ENCODE peak calls at places on chromosome 11, in nine cellular contexts. P is body of pancreas, T is cardiac fibroblast, W is fibroblast of the aortic adventitia, K is kidney, R is dorsolateral prefrontal cortex, J is ovary, H is pancreas, Y is transverse colon. E is an unnamed sample.

GRCh38 chr11:120174866-120175265 is 36.0 kb upstream of the OAF start:
- DNase-seq in J (no peak), H (no peak), P (no peak), W (no peak), R (no peak), Y (no peak), K (no peak), T (no peak), E (no peak)

GRCh38 chr11:9073826-9074225 is 17.6 kb downstream of the SCUBE2 start:
- DNase-seq in Y (no peak), R (no peak), P (no peak), H (no peak), J (no peak), K (no peak), T (no peak), W (no peak), E (no peak)

GRCh38 chr11:60946601-60947265 is 5.2 kb downstream of the SLC15A3 start:
- DNase-seq in K (no peak), P (no peak), H (peak; percentile 36), R (no peak), J (no peak), T (no peak), Y (no peak), W (no peak), E (no peak)

GRCh38 chr11:60972182-60973030 is 926 bp downstream of the CD6 start:
- DNase-seq in H (peak; percentile 46), J (no peak), K (no peak), T (no peak), Y (no peak), W (no peak), P (no peak), R (no peak), E (no peak)

GRCh38 chr11:30435488-30435887 is 112.6 kb downstream of the ARL14EP start:
- DNase-seq in K (no peak), P (no peak), W (no peak), H (no peak), Y (no peak), T (no peak), J (no peak), R (no peak), E (no peak)

GRCh38 chr11:12785901-12786300 is 111.7 kb downstream of the TEAD1 start:
- DNase-seq in K (no peak), R (no peak), P (peak; percentile 83), J (no peak), H (peak; percentile 66), W (no peak), Y (no peak), T (no peak), E (no peak)

GRCh38 chr11:134355656-134356055 is 23.9 kb downstream of the GLB1L2 start:
- DNase-seq in K (no peak), R (no peak), H (peak; percentile 4), T (no peak), J (peak; percentile 6), W (no peak), P (no peak), Y (no peak), E (no peak)

GRCh38 chr11:69050592-69051380 is 2.1 kb downstream of the TPCN2 start:
- DNase-seq in P (no peak), K (peak; percentile 68), Y (no peak), W (no peak), J (peak; percentile 48), T (no peak), R (no peak), H (no peak), E (no peak)

GRCh38 chr11:11981364-11981763 is 27.1 kb downstream of the DKK3 start:
- DNase-seq in H (no peak), P (no peak), R (no peak), J (no peak), T (no peak), K (no peak), W (no peak), Y (no peak), E (no peak)

GRCh38 chr11:72222106-72222891 is 2.3 kb upstream of the INPPL1 start:
- DNase-seq in P (no peak), W (no peak), Y (no peak), J (no peak), R (no peak), K (no peak), H (peak; percentile 45), T (no peak), E (no peak)

GRCh38 chr11:89498845-89499448 is 7.8 kb upstream of the NOX4 start:
- DNase-seq in K (no peak), J (no peak), T (no peak), R (no peak), H (no peak), P (peak; percentile 2), Y (peak; percentile 8), W (no peak), E (no peak)
- TF ChIP-seq CTCF in K (no peak), J (no peak), T (peak; percentile 5), R (no peak), H (peak; percentile 26), P (peak; percentile 35), Y (peak; percentile 51), W (no peak), E (peak; percentile 17)

GRCh38 chr11:67404515-67405195 is 772 bp downstream of the TBC1D10C start:
- DNase-seq in T (no peak), R (no peak), Y (no peak), W (no peak), P (no peak), H (no peak), J (no peak), K (peak; percentile 80), E (no peak)

GRCh38 chr11:67400942-67401494 is 640 bp downstream of the PPP1CA start:
- DNase-seq in Y (no peak), K (no peak), W (peak; percentile 13), R (no peak), H (no peak), T (no peak), P (no peak), J (no peak), E (no peak)

GRCh38 chr11:67400251-67400941 is 1.3 kb downstream of the PPP1CA start:
- DNase-seq in W (peak; percentile 45), K (no peak), Y (peak; percentile 52), H (no peak), J (no peak), T (no peak), P (no peak), R (no peak), E (no peak)

GRCh38 chr11:67398661-67399563 is 2.7 kb downstream of the PPP1CA start:
- DNase-seq in J (no peak), W (no peak), T (no peak), Y (no peak), H (no peak), P (no peak), R (no peak), K (no peak), E (no peak)

DNA sequence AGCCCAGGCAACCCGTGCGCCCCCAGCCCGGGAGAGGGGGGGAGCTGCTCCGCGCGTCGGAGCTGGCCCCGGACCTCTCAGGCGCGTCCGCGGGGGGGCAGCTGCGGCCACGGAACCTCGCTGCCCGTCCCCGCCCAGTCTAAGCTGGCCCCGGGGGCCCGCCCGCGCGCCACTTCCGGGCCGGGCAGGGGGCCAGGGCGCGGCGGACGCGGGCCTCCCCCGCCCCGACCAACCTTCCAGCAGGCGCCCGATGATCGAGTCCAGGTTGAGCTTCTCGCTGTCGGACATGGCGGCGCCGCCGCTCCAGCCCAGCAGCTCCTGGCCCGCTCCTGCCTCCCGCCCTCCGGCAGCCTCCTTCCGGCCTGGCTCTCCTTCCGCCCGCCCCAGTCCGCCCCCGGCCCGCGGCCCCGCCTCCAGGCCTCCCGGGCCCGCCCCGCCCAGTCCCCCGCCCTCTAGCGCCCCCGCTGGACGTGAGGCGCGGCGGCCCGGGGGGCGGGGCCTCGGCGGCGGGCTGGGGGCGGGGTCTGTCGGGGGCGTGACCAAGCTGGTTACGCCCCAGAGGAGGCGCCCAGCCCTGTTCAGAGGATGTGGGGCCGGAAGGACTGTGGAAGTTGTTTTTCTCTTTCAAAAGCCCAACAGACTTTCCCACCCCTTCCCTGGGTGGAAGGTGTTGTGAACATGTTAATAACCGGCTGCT is at the start of gene PPP1CA:
- DNase-seq in P (peak; percentile 91), H (peak; percentile 97), K (peak; percentile 97), R (peak; percentile 83), Y (peak; percentile 93), J (peak; percentile 95), W (peak; percentile 82), T (peak; percentile 85), E (peak; percentile 94)
- TF ChIP-seq CTCF in P (peak; percentile 43), H (peak; percentile 64), K (peak; percentile 19), R (peak; percentile 48), Y (no peak), J (peak; percentile 36), W (peak; percentile 22), T (no peak), E (peak; percentile 23)

DNA sequence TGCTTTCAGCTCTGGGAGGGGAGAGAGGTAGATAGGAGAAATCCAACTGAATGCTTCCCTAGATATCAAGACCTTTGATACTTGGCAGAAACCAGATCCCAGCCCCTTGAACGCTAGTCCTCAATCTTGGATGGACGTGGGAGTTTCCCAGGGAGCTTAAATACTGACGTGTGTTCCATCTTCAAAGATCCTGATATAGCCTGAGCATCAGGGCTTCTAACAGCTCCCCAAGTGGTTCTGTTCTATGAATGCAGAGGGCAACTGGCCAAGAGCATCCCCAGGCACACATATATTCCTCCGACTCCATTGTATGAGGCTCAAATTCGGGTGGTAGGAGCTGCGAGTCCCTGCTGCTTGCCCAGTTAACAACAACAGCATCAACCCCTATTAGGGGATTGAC is 8.7 kb upstream of the ACCS start:
- DNase-seq in H (no peak), K (no peak), P (no peak), Y (no peak), T (no peak), W (no peak), J (no peak), R (no peak), E (no peak)
- TF ChIP-seq CTCF in H (no peak), K (no peak), P (no peak), Y (no peak), T (no peak), W (no peak), J (no peak), R (no peak), E (no peak)

GRCh38 chr11:44467931-44468330 is 97.5 kb upstream of the CD82 start:
- DNase-seq in T (no peak), H (no peak), W (no peak), Y (no peak), J (no peak), P (no peak), K (no peak), R (no peak), E (no peak)

GRCh38 chr11:44463751-44464150 is 101.7 kb upstream of the CD82 start:
- DNase-seq in P (no peak), K (no peak), Y (no peak), J (no peak), W (no peak), R (no peak), H (no peak), T (no peak), E (no peak)

GRCh38 chr11:44467413-44467812 is 98.0 kb upstream of the CD82 start:
- DNase-seq in P (no peak), J (no peak), T (no peak), W (no peak), H (no peak), R (no peak), K (no peak), Y (no peak), E (no peak)

GRCh38 chr11:44466531-44467179 is 98.8 kb upstream of the CD82 start:
- DNase-seq in P (no peak), T (no peak), K (no peak), Y (no peak), J (no peak), H (no peak), W (no peak), R (no peak), E (no peak)

GRCh38 chr11:44464741-44465140 is 100.7 kb upstream of the CD82 start:
- DNase-seq in P (no peak), H (no peak), Y (no peak), J (no peak), W (no peak), T (peak; percentile 6), K (no peak), R (no peak), E (no peak)
- TF ChIP-seq CTCF in P (no peak), H (no peak), Y (no peak), J (no peak), W (no peak), T (no peak), K (no peak), R (no peak), E (no peak)

E was measured in nephron progenitor cell.